ENCODE peak calls at places on chromosomes 5 and 9, in four cellular contexts. N is mesenchymal stem cell; F is SW480; W is CD4-positive, alpha-beta T cell. U is an unnamed sample.

GRCh38 chr5:134845852-134846640 is at the start of gene C5orf24:
- DNase-seq in N (peak), W (peak), F (peak), U (peak)

GRCh38 chr5:140402258-140403074 is 833 bp downstream of the ANKHD1 start:
- DNase-seq in F (peak), N (peak), W (peak), U (peak)

GRCh38 chr9:92064711-92065110 is 50.5 kb downstream of the SPTLC1 start:
- DNase-seq in N (peak), W (no peak), F (no peak), U (no peak)

GRCh38 chr5:178486305-178486704 is 103.9 kb downstream of the COL23A1 start:
- DNase-seq in F (no peak), N (no peak), W (no peak), U (no peak)

GRCh38 chr9:106286249-106286648 is 576.7 kb upstream of the ZNF462 start:
- DNase-seq in W (no peak), N (peak), F (peak), U (no peak)

GRCh38 chr9:133199648-133200321 is 9.3 kb downstream of the OBP2B start:
- DNase-seq in W (no peak), F (peak), N (no peak), U (no peak)

GRCh38 chr9:133597316-133597957 is 11.8 kb downstream of the FAM163B start:
- DNase-seq in N (no peak), W (no peak), F (peak), U (no peak)

GRCh38 chr5:180135128-180135955 is 63.8 kb upstream of the RNF130 start:
- DNase-seq in N (no peak), W (no peak), F (peak), U (no peak)

GRCh38 chr5:122259995-122260394 is 52.0 kb upstream of the SNCAIP start:
- DNase-seq in F (no peak), N (peak), W (no peak), U (no peak)

GRCh38 chr5:111574316-111574715 is 62.0 kb upstream of the STARD4 start:
- DNase-seq in W (no peak), F (no peak), N (no peak), U (no peak)

GRCh38 chr9:110371411-110372013 is 33.8 kb upstream of the TXNDC8 start:
- DNase-seq in F (no peak), N (no peak), W (no peak), U (no peak)

GRCh38 chr5:134088291-134088690 is 26.2 kb upstream of the TCF7 start:
- DNase-seq in N (no peak), F (no peak), W (no peak), U (no peak)

GRCh38 chr5:116759860-116760644 is 185.4 kb upstream of the SEMA6A start:
- DNase-seq in W (no peak), F (no peak), N (peak), U (no peak)

GRCh38 chr5:154646841-154647759 is 108.1 kb upstream of the LARP1 start:
- DNase-seq in W (no peak), N (peak), F (peak), U (no peak)

GRCh38 chr5:168227001-168227400 is 64.4 kb upstream of the WWC1 start:
- DNase-seq in W (no peak), F (no peak), N (no peak), U (no peak)

GRCh38 chr5:32710859-32711692 is at the start of gene NPR3:
- DNase-seq in F (peak), W (no peak), N (peak), U (no peak)

GRCh38 chr5:35854248-35854647 is 2.4 kb upstream of the IL7R start:
- DNase-seq in F (no peak), N (no peak), W (peak), U (no peak)

GRCh38 chr5:151953833-151954232 is 29.2 kb upstream of the GLRA1 start:
- DNase-seq in N (no peak), F (no peak), W (no peak), U (no peak)

GRCh38 chr5:131814990-131815389 is 18.2 kb upstream of the FNIP1 start:
- DNase-seq in W (no peak), N (peak), F (peak), U (no peak)

GRCh38 chr5:36631161-36631560 is 24.8 kb downstream of the SLC1A3 start:
- DNase-seq in N (no peak), W (no peak), F (no peak), U (no peak)

GRCh38 chr5:177972613-177973012 is 23.4 kb downstream of the PROP1 start:
- DNase-seq in F (no peak), N (no peak), W (no peak), U (no peak)

GRCh38 chr5:2007437-2007905 is 124.7 kb upstream of the IRX4 start:
- DNase-seq in W (no peak), F (no peak), N (no peak), U (no peak)

GRCh38 chr5:15446552-15446951 is 53.4 kb upstream of the FBXL7 start:
- DNase-seq in W (no peak), N (no peak), F (no peak), U (no peak)

GRCh38 chr5:83956386-83956785 is 235.7 kb upstream of the HAPLN1 start:
- DNase-seq in N (peak), W (no peak), F (no peak), U (no peak)

GRCh38 chr5:134846641-134846960 is 833 bp downstream of the C5orf24 start:
- DNase-seq in W (no peak), N (peak), F (peak), U (no peak)

GRCh38 chr5:60960591-60960990 is 15.6 kb downstream of the NDUFAF2 start:
- DNase-seq in F (no peak), N (peak), W (no peak), U (no peak)

GRCh38 chr5:3352711-3353110 is 242.9 kb upstream of the IRX1 start:
- DNase-seq in F (no peak), N (no peak), W (no peak), U (no peak)

GRCh38 chr5:124156408-124157027 is 589.9 kb downstream of the ZNF608 start:
- DNase-seq in F (no peak), N (peak), W (no peak), U (no peak)

GRCh38 chr9:122126340-122127333 is 32.9 kb downstream of the NDUFA8 start:
- DNase-seq in F (no peak), N (peak), W (no peak), U (no peak)

GRCh38 chr9:116149844-116150243 is 3.7 kb upstream of the PAPPA start:
- DNase-seq in N (peak), F (peak), W (no peak), U (no peak)

GRCh38 chr5:177303121-177303924 is at the start of the genes PRELID1 and RAB24:
- DNase-seq in W (peak), F (peak), N (peak), U (peak)